ENCODE peak calls at places on chromosomes 3 and 15, in four cellular contexts. One of them, this sample, is unnamed.

GRCh38 chr3:141796436-141797166 is 33.4 kb downstream of the GRK7 start:
- DNase-seq in K562: no peak
- DNase-seq in GM12891: peak
- DNase-seq in GM12878: peak
- DNase-seq in this sample: peak

GRCh38 chr15:45023659-45024320 is 795 bp downstream of the SORD start:
- DNase-seq in K562: peak
- DNase-seq in GM12891: no peak
- DNase-seq in GM12878: no peak
- DNase-seq in this sample: peak

GRCh38 chr15:50718700-50719125 is 32.1 kb upstream of the TRPM7 start:
- DNase-seq in K562: no peak
- DNase-seq in GM12891: no peak
- DNase-seq in GM12878: no peak
- DNase-seq in this sample: no peak

GRCh38 chr15:58873267-58873666 is 60.2 kb downstream of the SLTM start:
- DNase-seq in K562: no peak
- DNase-seq in GM12891: no peak
- DNase-seq in GM12878: no peak
- DNase-seq in this sample: peak

GRCh38 chr3:129360705-129361460 is 67.6 kb downstream of the EFCAB12 start:
- DNase-seq in K562: no peak
- DNase-seq in GM12891: no peak
- DNase-seq in GM12878: no peak
- DNase-seq in this sample: no peak

GRCh38 chr3:47436180-47436579 is 39.6 kb downstream of the SCAP start:
- DNase-seq in K562: no peak
- DNase-seq in GM12891: no peak
- DNase-seq in GM12878: no peak
- DNase-seq in this sample: no peak

GRCh38 chr15:53549697-53550315 is 209.7 kb downstream of the WDR72 start:
- DNase-seq in K562: no peak
- DNase-seq in GM12891: no peak
- DNase-seq in GM12878: no peak
- DNase-seq in this sample: no peak

GRCh38 chr3:131283862-131284261 is 97.7 kb upstream of the NUDT16 start:
- DNase-seq in K562: no peak
- DNase-seq in GM12891: no peak
- DNase-seq in GM12878: no peak
- DNase-seq in this sample: no peak

GRCh38 chr3:24196526-24196925 is 251.4 kb downstream of the NR1D2 start:
- DNase-seq in K562: no peak
- DNase-seq in GM12891: no peak
- DNase-seq in GM12878: no peak
- DNase-seq in this sample: no peak

GRCh38 chr3:30643763-30644462 is 37.5 kb downstream of the TGFBR2 start:
- DNase-seq in K562: no peak
- DNase-seq in GM12891: no peak
- DNase-seq in GM12878: no peak
- DNase-seq in this sample: no peak

GRCh38 chr3:46027736-46028397 is 584 bp upstream of the XCR1 start:
- DNase-seq in K562: no peak
- DNase-seq in GM12891: no peak
- DNase-seq in GM12878: no peak
- DNase-seq in this sample: no peak

GRCh38 chr3:32816439-32817194 is 1.2 kb upstream of the TRIM71 start:
- DNase-seq in K562: no peak
- DNase-seq in GM12891: peak
- DNase-seq in GM12878: no peak
- DNase-seq in this sample: peak

GRCh38 chr3:56468184-56469106 is at the start of gene ERC2:
- DNase-seq in K562: peak
- DNase-seq in GM12891: peak
- DNase-seq in GM12878: no peak
- DNase-seq in this sample: no peak

GRCh38 chr15:59180946-59181345 is 25.7 kb upstream of the LDHAL6B start:
- DNase-seq in K562: no peak
- DNase-seq in GM12891: no peak
- DNase-seq in GM12878: no peak
- DNase-seq in this sample: no peak

GRCh38 chr3:70000028-70000410 is 486 bp downstream of the SAMMSON start:
- DNase-seq in K562: no peak
- DNase-seq in GM12891: no peak
- DNase-seq in GM12878: no peak
- DNase-seq in this sample: no peak

GRCh38 chr3:133472242-133472641 is 72.4 kb downstream of the BFSP2 start:
- DNase-seq in K562: no peak
- DNase-seq in GM12891: no peak
- DNase-seq in GM12878: no peak
- DNase-seq in this sample: no peak
- TF ChIP-seq SPI1 in K562: no peak
- TF ChIP-seq SPI1 in GM12891: no peak
- TF ChIP-seq SPI1 in GM12878: no peak
- TF ChIP-seq SPI1 in this sample: no peak

GRCh38 chr3:16307832-16308531 is 43.0 kb downstream of the OXNAD1 start:
- DNase-seq in K562: no peak
- DNase-seq in GM12891: no peak
- DNase-seq in GM12878: no peak
- DNase-seq in this sample: no peak
- TF ChIP-seq POLR2AphosphoS5 in K562: no peak
- TF ChIP-seq POLR2AphosphoS5 in GM12891: no peak
- TF ChIP-seq POLR2AphosphoS5 in GM12878: peak
- TF ChIP-seq POLR2AphosphoS5 in this sample: no peak

DNA sequence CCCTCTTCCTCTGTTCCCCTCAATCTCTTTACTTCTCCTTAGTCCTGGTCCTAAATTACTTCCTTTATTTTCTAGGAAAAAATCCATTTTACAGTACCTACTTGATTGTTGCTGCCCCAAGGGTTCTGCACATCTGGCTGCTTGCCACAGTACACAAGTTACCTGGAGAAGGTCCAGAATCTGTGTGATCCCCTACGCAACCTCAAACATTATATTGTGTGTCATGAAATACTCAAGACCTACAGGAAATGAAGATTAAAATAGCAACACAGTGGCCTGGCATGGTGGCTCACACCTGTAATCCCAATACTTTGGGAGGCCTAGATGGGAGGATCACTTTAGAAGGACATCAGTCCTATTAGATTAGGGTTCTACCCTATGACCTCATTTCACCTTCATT is 48.7 kb downstream of the PRKAR2A start:
- DNase-seq in K562: no peak
- DNase-seq in GM12891: no peak
- DNase-seq in GM12878: no peak
- DNase-seq in this sample: no peak
- TF ChIP-seq SPI1 in K562: no peak
- TF ChIP-seq SPI1 in GM12891: no peak
- TF ChIP-seq SPI1 in GM12878: no peak
- TF ChIP-seq SPI1 in this sample: no peak

DNA sequence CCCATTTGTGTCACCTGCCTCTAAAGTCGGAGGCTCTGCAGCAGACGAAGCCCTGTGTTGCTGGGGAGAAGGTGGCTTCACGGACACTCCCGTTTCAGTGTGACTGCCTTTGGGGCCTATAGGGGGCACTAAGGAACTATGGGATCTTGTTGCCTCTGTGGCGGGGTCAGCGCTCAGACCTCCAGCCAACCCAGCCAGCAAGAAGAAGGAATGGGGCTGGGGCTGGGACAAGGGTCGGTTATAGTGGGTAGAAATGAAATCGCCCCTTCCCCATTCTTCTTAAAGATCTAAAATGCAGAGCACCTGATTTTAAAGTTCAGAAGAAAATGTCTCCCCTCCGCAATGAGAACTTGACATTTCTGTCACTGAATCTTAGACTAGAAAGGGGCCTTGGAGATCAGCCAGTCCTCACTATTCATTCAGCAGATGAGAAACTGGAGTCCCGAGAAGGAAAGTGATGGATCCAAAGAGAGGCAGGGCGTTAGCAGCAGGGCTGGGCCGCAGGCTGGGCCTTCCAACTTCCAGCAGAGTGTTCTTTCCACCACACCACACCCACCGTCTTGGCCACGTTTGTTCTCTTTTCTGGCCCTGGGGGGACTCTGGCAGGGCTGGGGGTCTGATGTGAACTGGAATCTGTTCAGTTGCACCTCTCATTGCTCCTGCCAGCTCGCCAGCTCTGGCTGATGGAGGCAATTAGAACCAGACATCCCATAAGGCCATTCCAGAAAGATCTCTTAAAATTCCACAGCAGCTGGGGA is 195.4 kb downstream of the OPA1 start:
- DNase-seq in K562: peak
- DNase-seq in GM12891: peak
- DNase-seq in GM12878: peak
- DNase-seq in this sample: no peak
- TF ChIP-seq POLR2AphosphoS5 in K562: no peak
- TF ChIP-seq POLR2AphosphoS5 in GM12891: no peak
- TF ChIP-seq POLR2AphosphoS5 in GM12878: no peak
- TF ChIP-seq POLR2AphosphoS5 in this sample: no peak

GRCh38 chr3:71476950-71477349 is 106.6 kb downstream of the FOXP1 start:
- DNase-seq in K562: no peak
- DNase-seq in GM12891: no peak
- DNase-seq in GM12878: no peak
- DNase-seq in this sample: no peak

GRCh38 chr3:71484452-71484851 is 99.1 kb downstream of the FOXP1 start:
- DNase-seq in K562: no peak
- DNase-seq in GM12891: no peak
- DNase-seq in GM12878: no peak
- DNase-seq in this sample: no peak

GRCh38 chr3:71482771-71483170 is 100.8 kb downstream of the FOXP1 start:
- DNase-seq in K562: no peak
- DNase-seq in GM12891: no peak
- DNase-seq in GM12878: no peak
- DNase-seq in this sample: no peak

GRCh38 chr3:71484047-71484446 is 99.5 kb downstream of the FOXP1 start:
- DNase-seq in K562: no peak
- DNase-seq in GM12891: no peak
- DNase-seq in GM12878: no peak
- DNase-seq in this sample: no peak

DNA sequence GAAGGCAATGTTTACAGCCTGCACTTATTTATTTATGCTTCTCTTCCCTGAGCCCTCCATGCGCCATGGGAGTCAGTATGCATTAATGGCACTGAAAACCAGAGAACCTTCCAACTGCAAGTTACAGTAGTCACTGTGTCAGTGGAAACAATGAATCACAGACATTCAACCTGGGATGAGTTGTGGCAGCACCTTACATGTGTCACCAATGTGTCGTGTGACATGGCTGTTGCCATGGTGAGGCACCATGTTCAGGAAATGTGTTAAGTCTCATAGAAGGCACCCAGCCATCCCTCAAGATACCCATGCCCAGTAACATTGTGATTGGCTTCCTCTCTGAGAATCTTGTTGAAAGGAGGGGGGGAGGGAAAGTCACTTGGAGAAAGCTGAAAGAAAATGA is 105.0 kb downstream of the FOXP1 start:
- DNase-seq in K562: no peak
- DNase-seq in GM12891: no peak
- DNase-seq in GM12878: no peak
- DNase-seq in this sample: no peak
- TF ChIP-seq SPI1 in K562: no peak
- TF ChIP-seq SPI1 in GM12891: no peak
- TF ChIP-seq SPI1 in GM12878: no peak
- TF ChIP-seq SPI1 in this sample: no peak

GRCh38 chr3:13073042-13073906 is at the start of gene IQSEC1:
- DNase-seq in K562: peak
- DNase-seq in GM12891: peak
- DNase-seq in GM12878: no peak
- DNase-seq in this sample: no peak
- TF ChIP-seq POLR2AphosphoS5 in K562: no peak
- TF ChIP-seq POLR2AphosphoS5 in GM12891: no peak
- TF ChIP-seq POLR2AphosphoS5 in GM12878: no peak
- TF ChIP-seq POLR2AphosphoS5 in this sample: no peak

DNA sequence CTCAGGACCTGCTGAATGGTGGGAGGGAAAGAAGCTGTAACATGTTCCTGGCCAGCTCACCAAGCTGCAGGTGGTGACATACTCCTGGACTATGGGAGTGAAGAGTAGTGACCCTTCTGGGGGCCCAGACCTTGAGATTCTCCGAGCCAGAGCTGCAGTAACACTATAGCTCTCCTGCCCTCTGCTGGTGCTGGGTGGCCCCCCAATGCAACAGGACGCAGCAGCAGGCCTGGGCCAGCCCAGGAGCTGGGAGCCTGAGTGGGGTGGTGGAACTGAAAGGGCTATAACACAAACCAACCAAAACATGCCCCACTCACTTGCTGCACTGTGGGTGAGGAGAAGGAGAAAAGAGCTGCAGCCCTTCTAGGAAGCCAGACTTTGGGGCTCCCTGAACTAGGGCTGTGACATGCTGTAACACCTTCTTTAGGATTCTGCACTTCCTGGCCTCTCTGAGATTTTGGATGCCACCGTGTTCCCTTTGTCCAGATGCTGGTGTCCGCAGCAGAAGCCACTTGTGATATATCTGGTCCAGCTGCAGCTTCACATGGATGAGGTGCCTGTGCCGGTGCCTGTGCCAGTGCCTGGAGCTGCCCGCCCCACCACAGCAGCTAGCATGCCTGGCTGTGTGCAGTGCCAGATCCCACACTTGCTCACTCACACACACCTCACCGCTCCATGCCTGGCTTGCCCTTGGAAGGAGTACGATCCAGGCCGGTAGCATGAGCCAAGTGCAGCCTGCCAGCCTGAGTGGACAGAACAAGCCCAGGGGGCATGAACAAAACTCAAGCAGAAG is 636.8 kb upstream of the KCNMB2 start:
- DNase-seq in K562: no peak
- DNase-seq in GM12891: no peak
- DNase-seq in GM12878: no peak
- DNase-seq in this sample: no peak
- TF ChIP-seq SPI1 in K562: no peak
- TF ChIP-seq SPI1 in GM12891: no peak
- TF ChIP-seq SPI1 in GM12878: no peak
- TF ChIP-seq SPI1 in this sample: no peak

This sample was measured in HL-60.